ENCODE peak calls at places on chromosomes 6 and 20, in four cellular contexts. N is tibial nerve, I is A673, Y is left ventricle myocardium inferior. D is an unnamed sample.

GRCh38 chr6:32759669-32760068 is 3.7 kb downstream of the HLA-DQB2 start:
- DNase-seq in Y (no peak), N (no peak), I (no peak), D (no peak)

GRCh38 chr6:169654590-169655391 is 47.0 kb downstream of the WDR27 start:
- DNase-seq in Y (peak; percentile 66), I (peak; percentile 76), N (peak; percentile 63), D (peak; percentile 72)

GRCh38 chr6:119060255-119060907 is 18.1 kb downstream of the FAM184A start:
- DNase-seq in N (no peak), Y (no peak), I (no peak), D (no peak)

GRCh38 chr6:126307859-126308258 is 32.1 kb upstream of the CENPW start:
- DNase-seq in N (no peak), I (peak; percentile 3), Y (no peak), D (no peak)

GRCh38 chr20:1330075-1330830 is 1.3 kb upstream of the SDCBP2 start:
- DNase-seq in N (no peak), Y (peak; percentile 70), I (no peak), D (peak; percentile 91)

GRCh38 chr20:29497261-29497671 is 1760.2 kb upstream of the DEFB115 start:
- DNase-seq in N (no peak), Y (no peak), I (peak; percentile 67), D (no peak)

GRCh38 chr6:43246301-43247114 is 3.2 kb downstream of the TTBK1 start:
- DNase-seq in Y (peak; percentile 51), I (no peak), N (no peak), D (no peak)

GRCh38 chr20:37630993-37631392 is 62.8 kb upstream of the CTNNBL1 start:
- DNase-seq in Y (no peak), I (no peak), N (no peak), D (no peak)

GRCh38 chr6:5098501-5099270 is 13.5 kb downstream of the PPP1R3G start:
- DNase-seq in I (no peak), Y (no peak), N (no peak), D (no peak)

GRCh38 chr6:11426571-11426970 is 111.0 kb upstream of the TMEM170B start:
- DNase-seq in I (no peak), N (no peak), Y (no peak), D (no peak)

GRCh38 chr6:133645000-133645619 is 243.8 kb upstream of the TCF21 start:
- DNase-seq in I (peak; percentile 94), Y (no peak), N (no peak), D (no peak)

GRCh38 chr6:114342086-114342825 is 567 bp downstream of the HS3ST5 start:
- DNase-seq in Y (no peak), N (no peak), I (no peak), D (no peak)

GRCh38 chr6:142950291-142950690 is 5.3 kb upstream of the HIVEP2 start:
- DNase-seq in Y (no peak), I (no peak), N (no peak), D (no peak)

GRCh38 chr6:137104926-137105325 is 60.2 kb upstream of the IL20RA start:
- DNase-seq in N (no peak), I (no peak), Y (no peak), D (no peak)
- H3K4me1 ChIP-seq in N (no peaks in the 10 kb centered on the region), I (no peaks in the 10 kb centered on the region), Y (peaks cover 15% of the 10 kb centered on the region), D (no peaks in the 10 kb centered on the region)

GRCh38 chr6:90536516-90536915 is 50.4 kb downstream of the MAP3K7 start:
- DNase-seq in N (no peak), I (no peak), Y (no peak), D (no peak)
- H3K4me1 ChIP-seq in N (no peaks in the 10 kb centered on the region), I (peaks cover 25% of the 10 kb centered on the region), Y (peaks cover 47% of the 10 kb centered on the region), D (peaks cover 34% of the 10 kb centered on the region)

GRCh38 chr6:95519228-95520037 is 57.9 kb upstream of the MANEA start:
- DNase-seq in Y (no peak), I (no peak), N (no peak), D (no peak)
- H3K4me1 ChIP-seq in Y (no peaks in the 10 kb centered on the region), I (no peaks in the 10 kb centered on the region), N (no peaks in the 10 kb centered on the region), D (no peaks in the 10 kb centered on the region)

GRCh38 chr20:31608256-31608980 is 3.3 kb downstream of the ID1 start:
- DNase-seq in I (no peak), Y (peak; percentile 80), N (peak; percentile 58), D (peak; percentile 90)

GRCh38 chr20:31607640-31608255 is 2.7 kb downstream of the ID1 start:
- DNase-seq in I (no peak), Y (no peak), N (no peak), D (no peak)

GRCh38 chr20:31605902-31606677 is 1.0 kb downstream of the ID1 start:
- DNase-seq in N (no peak), Y (no peak), I (no peak), D (no peak)

GRCh38 chr20:31606678-31606927 is 1.5 kb downstream of the ID1 start:
- DNase-seq in Y (no peak), N (no peak), I (no peak), D (no peak)

GRCh38 chr20:31606928-31607639 is 2.0 kb downstream of the ID1 start:
- DNase-seq in N (no peak), Y (no peak), I (peak; percentile 55), D (no peak)
- H3K4me1 ChIP-seq in N (no peaks in the 10 kb centered on the region), Y (peaks cover 75% of the 10 kb centered on the region), I (peaks cover 27% of the 10 kb centered on the region), D (no peaks in the 10 kb centered on the region)

GRCh38 chr20:32820000-32820697 is 395 bp downstream of the MAPRE1 start:
- DNase-seq in I (peak; percentile 79), Y (peak; percentile 73), N (peak; percentile 28), D (no peak)

GRCh38 chr20:32822189-32822588 is 2.4 kb downstream of the MAPRE1 start:
- DNase-seq in Y (no peak), I (no peak), N (no peak), D (no peak)

GRCh38 chr20:32820698-32821378 is 1.1 kb downstream of the MAPRE1 start:
- DNase-seq in Y (no peak), I (peak; percentile 9), N (no peak), D (no peak)

GRCh38 chr20:32823737-32824588 is 4.2 kb downstream of the MAPRE1 start:
- DNase-seq in Y (no peak), N (no peak), I (no peak), D (no peak)

DNA sequence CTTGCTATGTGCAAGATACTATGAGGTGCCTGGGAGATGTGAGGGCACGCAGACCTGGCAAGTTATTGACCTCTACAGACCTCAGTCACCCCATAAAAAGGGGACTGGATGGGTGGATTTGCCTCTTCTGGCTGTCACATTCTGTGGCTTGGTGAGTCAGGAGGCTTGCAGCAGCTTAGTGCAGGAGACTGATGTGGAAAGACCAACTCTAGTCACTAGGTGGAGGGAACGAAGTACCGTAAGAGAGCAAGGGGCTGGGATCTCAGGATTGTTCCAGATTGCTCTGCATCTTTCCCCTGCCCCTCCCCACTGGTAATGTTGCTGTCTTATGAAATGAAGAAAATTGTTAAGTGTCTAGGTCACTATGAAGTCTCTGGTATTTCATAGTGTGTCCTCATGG is 3.3 kb downstream of the MAPRE1 start:
- DNase-seq in I (peak; percentile 16), N (no peak), Y (no peak), D (no peak)
- H3K4me1 ChIP-seq in I (peaks cover 28% of the 10 kb centered on the region), N (no peaks in the 10 kb centered on the region), Y (peaks cover 56% of the 10 kb centered on the region), D (no peaks in the 10 kb centered on the region)

GRCh38 chr6:37942606-37943376 is 123.3 kb downstream of the ZFAND3 start:
- DNase-seq in N (no peak), I (no peak), Y (no peak), D (no peak)
- H3K4me1 ChIP-seq in N (no peaks in the 10 kb centered on the region), I (peaks cover 57% of the 10 kb centered on the region), Y (peaks cover 89% of the 10 kb centered on the region), D (peaks cover 73% of the 10 kb centered on the region)

GRCh38 chr6:3625980-3626533 is 125.5 kb downstream of the PXDC1 start:
- DNase-seq in I (no peak), N (no peak), Y (no peak), D (peak; percentile 40)
- H3K4me1 ChIP-seq in I (peaks cover 17% of the 10 kb centered on the region), N (no peaks in the 10 kb centered on the region), Y (no peaks in the 10 kb centered on the region), D (no peaks in the 10 kb centered on the region)

D was measured in right atrium auricular region.